ENCODE peak calls at places on chromosome 14, in five cellular contexts. One of them, this sample, is unnamed.

GRCh38 chr14:89958966-89959365 is 3.2 kb downstream of the TDP1 start:
- DNase-seq in HepG2: no peak
- DNase-seq in H1: no peak
- DNase-seq in GM12878: no peak
- DNase-seq in SK-N-SH: no peak
- DNase-seq in this sample: no peak

GRCh38 chr14:102937331-102938175 is 15.1 kb downstream of the AMN start:
- DNase-seq in GM12878: no peak
- DNase-seq in SK-N-SH: no peak
- DNase-seq in HepG2: no peak
- DNase-seq in H1: no peak
- DNase-seq in this sample: no peak

GRCh38 chr14:54537651-54538050 is 27.9 kb downstream of the CGRRF1 start:
- DNase-seq in GM12878: no peak
- DNase-seq in SK-N-SH: no peak
- DNase-seq in HepG2: peak; percentile 79
- DNase-seq in H1: no peak
- DNase-seq in this sample: no peak

GRCh38 chr14:69529563-69529962 is 45.0 kb downstream of the PLEKHD1 start:
- DNase-seq in HepG2: no peak
- DNase-seq in GM12878: no peak
- DNase-seq in H1: no peak
- DNase-seq in SK-N-SH: no peak
- DNase-seq in this sample: no peak

GRCh38 chr14:64704743-64705405 is 650 bp downstream of the PLEKHG3 start:
- DNase-seq in H1: peak; percentile 70
- DNase-seq in SK-N-SH: peak; percentile 79
- DNase-seq in HepG2: no peak
- DNase-seq in GM12878: no peak
- DNase-seq in this sample: no peak

GRCh38 chr14:86935241-86935640 is 1057.7 kb downstream of the GALC start:
- DNase-seq in HepG2: no peak
- DNase-seq in SK-N-SH: no peak
- DNase-seq in GM12878: no peak
- DNase-seq in H1: no peak
- DNase-seq in this sample: no peak

GRCh38 chr14:93051600-93052546 is 63.9 kb downstream of the ITPK1 start:
- DNase-seq in HepG2: no peak
- DNase-seq in SK-N-SH: no peak
- DNase-seq in GM12878: no peak
- DNase-seq in H1: no peak
- DNase-seq in this sample: no peak

GRCh38 chr14:93375673-93376156 is 28.7 kb downstream of the COX8C start:
- DNase-seq in GM12878: peak; percentile 86
- DNase-seq in SK-N-SH: no peak
- DNase-seq in HepG2: no peak
- DNase-seq in H1: no peak
- DNase-seq in this sample: peak; percentile 57

GRCh38 chr14:51240804-51241380 is 845 bp downstream of the TMX1 start:
- DNase-seq in H1: no peak
- DNase-seq in SK-N-SH: no peak
- DNase-seq in GM12878: no peak
- DNase-seq in HepG2: no peak
- DNase-seq in this sample: no peak

GRCh38 chr14:23492618-23493272 is 23.2 kb downstream of the NGDN start:
- DNase-seq in H1: no peak
- DNase-seq in GM12878: no peak
- DNase-seq in SK-N-SH: no peak
- DNase-seq in HepG2: peak; percentile 91
- DNase-seq in this sample: no peak

GRCh38 chr14:87615822-87616679 is 376.9 kb downstream of the GALC start:
- DNase-seq in SK-N-SH: peak; percentile 38
- DNase-seq in HepG2: peak; percentile 44
- DNase-seq in GM12878: no peak
- DNase-seq in H1: peak; percentile 83
- DNase-seq in this sample: peak; percentile 18

GRCh38 chr14:89576960-89577359 is 159.9 kb upstream of the FOXN3 start:
- DNase-seq in H1: no peak
- DNase-seq in GM12878: no peak
- DNase-seq in SK-N-SH: no peak
- DNase-seq in HepG2: no peak
- DNase-seq in this sample: no peak

GRCh38 chr14:83257466-83258439 is 1724.1 kb upstream of the SEL1L start:
- DNase-seq in H1: no peak
- DNase-seq in SK-N-SH: no peak
- DNase-seq in GM12878: no peak
- DNase-seq in HepG2: no peak
- DNase-seq in this sample: peak; percentile 65

GRCh38 chr14:58078471-58078870 is 73.5 kb downstream of the ARMH4 start:
- DNase-seq in H1: no peak
- DNase-seq in HepG2: no peak
- DNase-seq in GM12878: no peak
- DNase-seq in SK-N-SH: no peak
- DNase-seq in this sample: no peak

GRCh38 chr14:71206766-71207371 is 299.6 kb downstream of the PCNX1 start:
- DNase-seq in GM12878: no peak
- DNase-seq in SK-N-SH: peak; percentile 64
- DNase-seq in HepG2: no peak
- DNase-seq in H1: no peak
- DNase-seq in this sample: no peak

GRCh38 chr14:95770777-95771176 is 56.9 kb upstream of the TCL1A start:
- DNase-seq in SK-N-SH: no peak
- DNase-seq in GM12878: no peak
- DNase-seq in HepG2: no peak
- DNase-seq in H1: no peak
- DNase-seq in this sample: no peak
- TF ChIP-seq GABPA in SK-N-SH: no peak
- TF ChIP-seq GABPA in GM12878: no peak
- TF ChIP-seq GABPA in HepG2: no peak
- TF ChIP-seq GABPA in H1: no peak
- TF ChIP-seq GABPA in this sample: no peak

DNA sequence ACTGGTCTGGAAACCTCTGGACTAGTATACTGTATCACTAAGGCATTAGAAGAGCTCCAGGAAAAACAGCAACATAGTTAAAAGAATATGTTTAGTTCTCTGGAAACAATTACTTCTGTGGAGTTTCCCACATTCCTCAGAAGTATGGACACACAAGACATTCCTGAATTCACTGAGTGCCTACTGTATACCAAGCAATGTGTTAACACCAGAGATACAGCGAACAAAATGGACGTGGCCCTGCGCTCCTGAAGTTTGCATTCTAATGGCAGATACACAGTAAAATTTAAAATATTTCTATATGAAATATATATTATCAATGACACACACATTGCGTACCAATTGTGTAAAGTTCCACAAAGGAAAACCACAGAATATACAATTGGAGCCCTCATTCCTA is 1.1 kb downstream of the ANGEL1 start:
- DNase-seq in H1: no peak
- DNase-seq in GM12878: no peak
- DNase-seq in HepG2: no peak
- DNase-seq in SK-N-SH: no peak
- DNase-seq in this sample: no peak
- TF ChIP-seq GABPA in H1: no peak
- TF ChIP-seq GABPA in GM12878: no peak
- TF ChIP-seq GABPA in HepG2: no peak
- TF ChIP-seq GABPA in SK-N-SH: no peak
- TF ChIP-seq GABPA in this sample: no peak

GRCh38 chr14:81033841-81034240 is 78.4 kb downstream of the TSHR start:
- DNase-seq in GM12878: no peak
- DNase-seq in H1: no peak
- DNase-seq in HepG2: no peak
- DNase-seq in SK-N-SH: no peak
- DNase-seq in this sample: peak; percentile 82
- TF ChIP-seq GABPA in GM12878: no peak
- TF ChIP-seq GABPA in H1: no peak
- TF ChIP-seq GABPA in HepG2: no peak
- TF ChIP-seq GABPA in SK-N-SH: no peak
- TF ChIP-seq GABPA in this sample: no peak

DNA sequence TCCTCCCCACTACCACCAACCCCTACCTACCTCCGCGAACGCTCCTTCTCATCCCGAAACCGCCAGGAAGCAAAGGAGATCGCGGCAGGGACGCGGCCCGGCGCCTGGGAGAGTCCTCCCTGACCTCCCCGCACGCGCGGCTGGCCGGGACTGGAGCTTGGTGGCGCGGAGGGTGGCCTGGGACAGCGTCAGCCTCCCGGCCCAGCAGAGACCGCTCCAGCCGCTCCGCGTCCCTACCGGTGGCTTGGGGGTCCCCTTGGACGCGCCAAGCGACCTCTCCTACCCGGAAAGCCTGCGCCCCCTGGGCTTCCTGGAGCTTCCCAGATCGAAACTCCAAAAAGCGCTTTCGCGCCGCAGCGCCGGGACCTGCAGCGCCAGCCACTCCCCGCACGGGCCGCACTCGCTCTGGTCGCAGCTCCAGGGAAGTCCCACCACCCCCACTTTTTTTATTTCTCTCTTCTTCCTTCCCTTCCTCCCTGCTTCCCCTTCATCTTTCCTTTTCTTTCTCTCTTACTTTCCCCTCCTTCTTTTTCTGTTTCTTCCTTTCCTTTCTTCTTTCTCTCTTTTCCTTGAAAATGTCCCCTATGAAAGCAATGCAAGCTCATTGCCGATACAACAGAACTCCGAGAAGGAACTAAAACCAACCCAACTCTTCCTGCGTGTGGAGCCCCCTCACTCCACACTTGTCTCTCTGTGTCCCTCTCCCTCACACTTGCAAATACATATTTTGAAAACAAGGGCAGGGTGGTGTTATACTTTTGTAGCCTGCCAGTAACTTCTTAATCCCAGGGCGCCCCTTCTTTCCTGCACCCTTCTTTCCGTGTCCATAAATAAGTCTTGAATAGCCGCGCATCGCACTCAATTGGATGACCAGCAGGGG is 3.8 kb downstream of the DIO3 start:
- DNase-seq in HepG2: no peak
- DNase-seq in SK-N-SH: peak; percentile 73
- DNase-seq in GM12878: no peak
- DNase-seq in H1: peak; percentile 71
- DNase-seq in this sample: no peak
- TF ChIP-seq GABPA in HepG2: no peak
- TF ChIP-seq GABPA in SK-N-SH: no peak
- TF ChIP-seq GABPA in GM12878: no peak
- TF ChIP-seq GABPA in H1: no peak
- TF ChIP-seq GABPA in this sample: no peak

GRCh38 chr14:100731011-100731670 is 4.4 kb downstream of the DLK1 start:
- DNase-seq in SK-N-SH: peak; percentile 44
- DNase-seq in H1: no peak
- DNase-seq in GM12878: no peak
- DNase-seq in HepG2: no peak
- DNase-seq in this sample: no peak

GRCh38 chr14:100733152-100733850 is 6.6 kb downstream of the DLK1 start:
- DNase-seq in GM12878: no peak
- DNase-seq in HepG2: no peak
- DNase-seq in H1: no peak
- DNase-seq in SK-N-SH: peak; percentile 24
- DNase-seq in this sample: no peak

GRCh38 chr14:100732766-100733100 is 6.0 kb downstream of the DLK1 start:
- DNase-seq in H1: no peak
- DNase-seq in GM12878: no peak
- DNase-seq in SK-N-SH: no peak
- DNase-seq in HepG2: no peak
- DNase-seq in this sample: no peak

GRCh38 chr14:100730530-100730929 is 3.8 kb downstream of the DLK1 start:
- DNase-seq in GM12878: no peak
- DNase-seq in SK-N-SH: peak; percentile 26
- DNase-seq in H1: no peak
- DNase-seq in HepG2: no peak
- DNase-seq in this sample: no peak

DNA sequence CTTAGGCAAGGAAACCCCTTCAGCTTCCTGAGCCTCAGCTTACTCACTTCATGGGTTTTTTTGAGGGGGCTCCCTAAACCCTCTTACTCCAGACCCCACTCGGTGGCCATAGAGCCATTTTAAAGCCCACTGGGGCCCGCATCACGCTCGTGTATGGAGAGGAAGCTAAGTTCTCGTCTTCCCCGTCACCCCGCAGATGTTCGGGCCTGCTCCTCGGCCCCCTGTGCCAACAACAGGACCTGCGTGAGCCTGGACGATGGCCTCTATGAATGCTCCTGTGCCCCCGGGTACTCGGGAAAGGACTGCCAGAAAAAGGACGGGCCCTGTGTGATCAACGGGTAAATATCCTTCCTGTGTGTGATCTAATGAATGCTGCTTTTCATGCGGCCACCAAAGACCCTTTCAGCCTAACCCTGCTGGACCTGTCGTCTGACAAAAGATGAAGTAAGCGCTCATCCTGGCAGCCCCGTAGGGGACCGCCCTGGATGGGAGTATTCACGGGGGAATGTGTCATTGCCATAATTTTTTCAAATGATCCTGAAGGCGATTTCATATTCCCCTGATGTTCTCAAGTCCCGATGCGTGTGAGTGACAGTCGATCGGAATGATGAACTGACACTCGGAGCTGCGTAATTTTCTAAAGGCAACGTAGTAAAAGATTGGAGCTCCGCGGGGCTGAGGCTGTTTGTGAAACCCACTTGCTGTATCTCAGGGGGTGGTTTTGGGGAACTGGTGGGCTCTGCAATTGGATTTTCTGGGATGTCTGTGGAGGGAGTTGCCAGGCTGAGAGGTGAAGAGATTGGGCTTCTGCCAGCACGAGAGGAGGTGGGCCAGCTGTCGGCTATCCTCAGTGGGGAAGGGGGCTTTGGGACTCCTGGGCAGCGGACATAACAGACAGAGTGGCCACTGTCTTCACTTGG is 5.4 kb downstream of the DLK1 start:
- DNase-seq in GM12878: no peak
- DNase-seq in H1: no peak
- DNase-seq in SK-N-SH: peak; percentile 37
- DNase-seq in HepG2: no peak
- DNase-seq in this sample: no peak
- TF ChIP-seq GABPA in GM12878: no peak
- TF ChIP-seq GABPA in H1: no peak
- TF ChIP-seq GABPA in SK-N-SH: no peak
- TF ChIP-seq GABPA in HepG2: no peak
- TF ChIP-seq GABPA in this sample: no peak

DNA sequence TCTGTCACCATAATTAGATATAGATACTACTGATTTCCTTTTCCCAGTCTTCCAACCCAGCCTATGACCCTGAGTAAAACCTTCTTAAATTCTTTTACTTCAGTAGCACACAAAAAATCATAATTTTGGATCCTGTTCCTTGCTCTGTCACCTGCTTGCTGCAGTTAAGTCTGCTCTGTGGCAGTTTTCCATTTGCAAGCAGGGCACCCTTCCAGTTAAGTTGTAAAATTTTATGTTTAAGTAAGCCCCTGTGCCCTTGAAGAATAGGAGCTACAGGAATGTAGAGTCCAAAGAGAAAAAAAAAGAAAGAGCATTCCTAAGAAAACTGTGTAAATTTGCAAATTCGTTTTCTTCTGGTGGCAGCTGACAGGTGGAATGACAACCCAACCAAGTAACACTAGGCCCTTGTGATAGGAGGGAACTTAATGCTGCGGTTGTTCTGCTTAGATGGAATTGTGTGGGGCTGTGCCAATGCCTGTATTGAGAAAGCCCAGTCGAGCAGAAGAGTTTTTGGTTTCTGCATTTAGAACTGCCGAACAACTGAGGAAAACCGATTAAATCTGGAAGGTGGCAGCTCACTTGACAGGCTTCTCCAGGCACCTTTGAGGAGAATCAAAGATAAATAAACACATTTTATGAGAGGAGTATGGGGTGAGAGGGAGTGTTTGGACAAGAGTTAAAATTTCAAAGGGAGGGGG is 279.9 kb downstream of the RAD51B start:
- DNase-seq in GM12878: no peak
- DNase-seq in H1: no peak
- DNase-seq in SK-N-SH: no peak
- DNase-seq in HepG2: no peak
- DNase-seq in this sample: no peak
- TF ChIP-seq GABPA in GM12878: no peak
- TF ChIP-seq GABPA in H1: no peak
- TF ChIP-seq GABPA in SK-N-SH: no peak
- TF ChIP-seq GABPA in HepG2: no peak
- TF ChIP-seq GABPA in this sample: no peak

GRCh38 chr14:22099942-22100763 is 426.5 kb upstream of the OR4E1 start:
- DNase-seq in HepG2: peak; percentile 90
- DNase-seq in H1: peak; percentile 72
- DNase-seq in GM12878: no peak
- DNase-seq in SK-N-SH: peak; percentile 10
- DNase-seq in this sample: peak; percentile 65
- TF ChIP-seq GABPA in HepG2: no peak
- TF ChIP-seq GABPA in H1: no peak
- TF ChIP-seq GABPA in GM12878: no peak
- TF ChIP-seq GABPA in SK-N-SH: no peak
- TF ChIP-seq GABPA in this sample: no peak